ENCODE peak calls at places on chromosomes 3 and 15, in eight cellular contexts. One of them, this sample, is unnamed.

GRCh38 chr3:167437428-167438139 is 36.3 kb downstream of the SERPINI2 start:
- DNase-seq in HepG2: no peak
- DNase-seq in gastrocnemius medialis: no peak
- DNase-seq in IMR-90: no peak
- DNase-seq in ovary: no peak
- DNase-seq in GM12891: no peak
- DNase-seq in breast epithelium: no peak
- DNase-seq in spleen: no peak
- DNase-seq in this sample: no peak

GRCh38 chr15:68595761-68596160 is 17.0 kb downstream of the CORO2B start:
- DNase-seq in IMR-90: no peak
- DNase-seq in spleen: peak; percentile 41
- DNase-seq in ovary: no peak
- DNase-seq in breast epithelium: no peak
- DNase-seq in gastrocnemius medialis: no peak
- DNase-seq in GM12891: no peak
- DNase-seq in HepG2: no peak
- DNase-seq in this sample: no peak

GRCh38 chr3:138594150-138594934 is at the start of gene CEP70:
- DNase-seq in spleen: peak; percentile 97
- DNase-seq in gastrocnemius medialis: peak; percentile 94
- DNase-seq in HepG2: peak; percentile 94
- DNase-seq in breast epithelium: peak; percentile 94
- DNase-seq in GM12891: peak; percentile 53
- DNase-seq in IMR-90: peak; percentile 95
- DNase-seq in ovary: peak; percentile 96
- DNase-seq in this sample: peak; percentile 95

GRCh38 chr15:40955930-40956542 is 2.8 kb downstream of the CHAC1 start:
- DNase-seq in gastrocnemius medialis: peak; percentile 79
- DNase-seq in IMR-90: peak; percentile 29
- DNase-seq in spleen: peak; percentile 56
- DNase-seq in GM12891: no peak
- DNase-seq in ovary: no peak
- DNase-seq in HepG2: no peak
- DNase-seq in breast epithelium: no peak
- DNase-seq in this sample: peak; percentile 40

GRCh38 chr3:54321515-54321914 is 199.2 kb downstream of the CACNA2D3 start:
- DNase-seq in GM12891: no peak
- DNase-seq in breast epithelium: no peak
- DNase-seq in HepG2: no peak
- DNase-seq in spleen: no peak
- DNase-seq in IMR-90: no peak
- DNase-seq in gastrocnemius medialis: no peak
- DNase-seq in ovary: no peak
- DNase-seq in this sample: no peak

GRCh38 chr15:90131848-90132247 is 29.6 kb upstream of the IDH2 start:
- DNase-seq in spleen: peak; percentile 23
- DNase-seq in GM12891: no peak
- DNase-seq in gastrocnemius medialis: no peak
- DNase-seq in IMR-90: no peak
- DNase-seq in HepG2: no peak
- DNase-seq in ovary: no peak
- DNase-seq in breast epithelium: no peak
- DNase-seq in this sample: no peak

GRCh38 chr3:42900731-42901420 is 5.1 kb upstream of the ZNF662 start:
- DNase-seq in HepG2: no peak
- DNase-seq in breast epithelium: no peak
- DNase-seq in IMR-90: no peak
- DNase-seq in gastrocnemius medialis: no peak
- DNase-seq in spleen: no peak
- DNase-seq in GM12891: no peak
- DNase-seq in ovary: no peak
- DNase-seq in this sample: no peak

GRCh38 chr3:119690043-119690656 is 12.7 kb upstream of the CFAP91 start:
- DNase-seq in spleen: no peak
- DNase-seq in gastrocnemius medialis: no peak
- DNase-seq in GM12891: no peak
- DNase-seq in HepG2: peak; percentile 18
- DNase-seq in IMR-90: peak; percentile 49
- DNase-seq in breast epithelium: no peak
- DNase-seq in ovary: no peak
- DNase-seq in this sample: no peak

GRCh38 chr3:98901032-98901464 is 447 bp downstream of the DCBLD2 start:
- DNase-seq in spleen: peak; percentile 87
- DNase-seq in gastrocnemius medialis: peak; percentile 32
- DNase-seq in ovary: peak; percentile 47
- DNase-seq in IMR-90: peak; percentile 47
- DNase-seq in breast epithelium: peak; percentile 35
- DNase-seq in HepG2: peak; percentile 32
- DNase-seq in GM12891: peak; percentile 30
- DNase-seq in this sample: peak; percentile 39

GRCh38 chr3:49924683-49925082 is 4.9 kb downstream of the MON1A start:
- DNase-seq in breast epithelium: no peak
- DNase-seq in GM12891: no peak
- DNase-seq in HepG2: no peak
- DNase-seq in gastrocnemius medialis: peak; percentile 45
- DNase-seq in IMR-90: peak; percentile 91
- DNase-seq in spleen: no peak
- DNase-seq in ovary: no peak
- DNase-seq in this sample: no peak

GRCh38 chr3:142941373-142942123 is 21.9 kb downstream of the PAQR9 start:
- DNase-seq in breast epithelium: no peak
- DNase-seq in spleen: no peak
- DNase-seq in GM12891: no peak
- DNase-seq in gastrocnemius medialis: no peak
- DNase-seq in HepG2: peak; percentile 96
- DNase-seq in IMR-90: no peak
- DNase-seq in ovary: no peak
- DNase-seq in this sample: no peak
- TF ChIP-seq POLR2A in breast epithelium: no peak
- TF ChIP-seq POLR2A in spleen: no peak
- TF ChIP-seq POLR2A in GM12891: no peak
- TF ChIP-seq POLR2A in gastrocnemius medialis: no peak
- TF ChIP-seq POLR2A in HepG2: peak; percentile 44
- TF ChIP-seq POLR2A in IMR-90: no peak
- TF ChIP-seq POLR2A in ovary: no peak
- TF ChIP-seq POLR2A in this sample: no peak

DNA sequence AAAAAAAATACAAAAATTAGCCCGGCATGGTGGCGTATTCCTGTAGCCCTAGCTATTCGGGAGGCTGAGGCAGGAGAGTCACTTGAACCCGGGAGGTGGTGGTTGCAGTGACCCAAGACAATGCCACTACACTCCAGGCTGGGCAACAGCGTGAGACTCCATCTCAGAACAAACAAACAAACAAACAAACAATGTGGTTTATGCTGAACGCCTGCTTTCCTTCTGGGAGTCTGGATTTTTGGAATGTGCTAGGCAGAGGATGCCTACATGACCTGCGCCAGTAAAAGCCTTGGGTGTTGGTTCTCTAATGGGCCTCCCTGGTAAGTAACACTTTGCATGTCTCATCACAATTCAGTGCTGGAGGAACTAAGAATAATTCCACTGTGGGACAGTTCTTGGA is 43.5 kb downstream of the PCNP start:
- DNase-seq in spleen: no peak
- DNase-seq in breast epithelium: no peak
- DNase-seq in HepG2: no peak
- DNase-seq in IMR-90: no peak
- DNase-seq in ovary: no peak
- DNase-seq in GM12891: no peak
- DNase-seq in gastrocnemius medialis: no peak
- DNase-seq in this sample: no peak
- TF ChIP-seq POLR2A in spleen: no peak
- TF ChIP-seq POLR2A in breast epithelium: no peak
- TF ChIP-seq POLR2A in HepG2: no peak
- TF ChIP-seq POLR2A in IMR-90: no peak
- TF ChIP-seq POLR2A in ovary: no peak
- TF ChIP-seq POLR2A in GM12891: no peak
- TF ChIP-seq POLR2A in gastrocnemius medialis: no peak
- TF ChIP-seq POLR2A in this sample: no peak

GRCh38 chr3:11846281-11847034 is at the start of gene TAMM41:
- DNase-seq in spleen: peak; percentile 98
- DNase-seq in breast epithelium: peak; percentile 80
- DNase-seq in gastrocnemius medialis: peak; percentile 89
- DNase-seq in ovary: peak; percentile 86
- DNase-seq in GM12891: peak; percentile 78
- DNase-seq in IMR-90: peak; percentile 87
- DNase-seq in HepG2: peak; percentile 78
- DNase-seq in this sample: peak; percentile 87
- TF ChIP-seq POLR2A in spleen: no peak
- TF ChIP-seq POLR2A in breast epithelium: peak; percentile 14
- TF ChIP-seq POLR2A in gastrocnemius medialis: peak; percentile 44
- TF ChIP-seq POLR2A in ovary: peak; percentile 9
- TF ChIP-seq POLR2A in GM12891: peak; percentile 96
- TF ChIP-seq POLR2A in IMR-90: peak; percentile 49
- TF ChIP-seq POLR2A in HepG2: peak; percentile 97
- TF ChIP-seq POLR2A in this sample: peak; percentile 49

DNA sequence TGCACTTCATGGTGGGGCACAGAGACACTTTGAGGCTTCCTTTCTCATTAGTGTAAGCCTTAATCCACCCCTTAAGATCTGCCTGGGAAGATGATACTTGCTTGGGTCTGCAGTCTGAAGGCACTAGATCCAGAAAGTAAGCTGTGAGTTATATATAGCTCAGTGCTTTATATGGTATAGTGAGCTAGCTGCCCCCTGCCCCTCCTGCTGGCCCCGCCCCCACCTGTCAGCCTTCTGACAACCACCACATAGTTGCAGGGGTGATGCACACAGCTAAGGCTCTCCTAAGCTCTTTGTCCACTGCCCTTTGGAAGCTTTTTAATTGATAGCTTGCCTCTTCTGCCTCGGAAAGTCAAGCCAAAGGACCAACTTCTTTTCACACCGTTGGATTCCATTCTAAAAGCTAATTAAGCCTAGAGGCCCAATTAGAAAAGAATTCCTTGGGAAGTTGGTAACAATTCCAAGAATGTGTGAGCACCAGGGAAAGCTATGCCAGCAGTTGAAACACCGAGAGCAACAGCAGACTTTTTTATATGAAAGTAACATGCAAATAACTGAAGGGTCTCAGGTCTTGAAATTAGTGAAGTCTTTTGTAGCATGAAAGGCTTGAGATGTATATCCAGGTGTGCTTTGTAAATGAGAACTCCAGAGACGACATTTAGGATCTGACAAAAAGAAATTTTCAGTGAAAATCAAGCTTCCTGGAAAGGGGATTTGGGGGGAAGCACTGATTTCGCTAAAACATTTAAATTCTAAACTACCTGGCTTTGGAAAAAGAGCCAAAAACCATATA is 2.3 kb downstream of the TPM1 start:
- DNase-seq in HepG2: no peak
- DNase-seq in ovary: no peak
- DNase-seq in GM12891: no peak
- DNase-seq in spleen: no peak
- DNase-seq in gastrocnemius medialis: no peak
- DNase-seq in breast epithelium: no peak
- DNase-seq in IMR-90: peak; percentile 68
- DNase-seq in this sample: no peak
- TF ChIP-seq POLR2A in HepG2: no peak
- TF ChIP-seq POLR2A in ovary: no peak
- TF ChIP-seq POLR2A in GM12891: no peak
- TF ChIP-seq POLR2A in spleen: no peak
- TF ChIP-seq POLR2A in gastrocnemius medialis: no peak
- TF ChIP-seq POLR2A in breast epithelium: no peak
- TF ChIP-seq POLR2A in IMR-90: peak; percentile 81
- TF ChIP-seq POLR2A in this sample: no peak

GRCh38 chr15:23052522-23052921 is 13.2 kb upstream of the TUBGCP5 start:
- DNase-seq in HepG2: no peak
- DNase-seq in spleen: no peak
- DNase-seq in breast epithelium: no peak
- DNase-seq in gastrocnemius medialis: no peak
- DNase-seq in ovary: no peak
- DNase-seq in IMR-90: no peak
- DNase-seq in GM12891: no peak
- DNase-seq in this sample: no peak
- TF ChIP-seq POLR2A in HepG2: no peak
- TF ChIP-seq POLR2A in spleen: no peak
- TF ChIP-seq POLR2A in breast epithelium: no peak
- TF ChIP-seq POLR2A in gastrocnemius medialis: no peak
- TF ChIP-seq POLR2A in ovary: no peak
- TF ChIP-seq POLR2A in IMR-90: no peak
- TF ChIP-seq POLR2A in GM12891: no peak
- TF ChIP-seq POLR2A in this sample: no peak

DNA sequence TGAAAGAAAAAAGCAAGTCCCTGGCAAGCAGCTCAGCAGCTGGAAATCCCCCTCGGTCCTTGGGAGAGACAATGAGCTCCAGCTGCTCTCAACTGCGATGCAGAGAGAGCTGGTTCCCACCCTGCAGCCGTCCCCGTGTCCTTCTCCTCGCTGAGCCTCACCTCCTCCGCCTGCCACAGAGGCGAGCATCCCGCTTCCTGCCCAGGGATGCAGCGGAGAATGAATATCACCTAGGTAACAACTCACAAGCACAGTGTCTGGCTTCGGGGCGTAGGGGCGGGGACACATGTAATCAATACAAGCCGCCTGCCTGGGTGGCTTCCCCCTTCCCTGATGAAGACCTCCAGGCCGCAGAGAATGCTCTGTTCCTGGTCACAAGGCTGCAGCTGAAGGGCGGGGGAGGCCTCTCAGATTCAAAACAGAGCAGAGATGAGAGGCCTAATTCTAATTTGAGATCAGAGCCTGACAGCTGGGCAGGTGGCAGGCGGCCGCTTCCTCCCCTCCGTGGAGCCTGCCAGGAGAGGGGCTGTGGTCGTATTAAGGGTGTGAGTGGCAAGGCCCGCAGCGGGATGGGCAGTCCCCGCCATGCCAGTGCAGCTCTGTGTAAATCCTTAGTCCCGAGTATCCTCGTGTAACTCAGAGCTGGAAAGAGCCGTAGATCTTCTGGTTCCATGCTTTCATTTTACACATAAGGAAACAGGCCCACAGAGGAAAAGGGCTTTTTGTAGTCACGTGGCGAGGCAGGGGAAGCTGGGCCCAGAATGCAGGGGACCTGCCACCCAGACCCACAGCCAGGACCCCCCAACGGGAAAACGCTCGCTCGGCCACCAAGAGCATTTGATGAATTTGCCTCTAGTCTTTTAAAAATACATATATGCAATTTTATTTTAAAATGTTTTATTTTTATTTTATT is 24.3 kb downstream of the ZDHHC19 start:
- DNase-seq in HepG2: no peak
- DNase-seq in breast epithelium: no peak
- DNase-seq in GM12891: no peak
- DNase-seq in IMR-90: peak; percentile 22
- DNase-seq in ovary: peak; percentile 39
- DNase-seq in spleen: no peak
- DNase-seq in gastrocnemius medialis: peak; percentile 37
- DNase-seq in this sample: no peak
- TF ChIP-seq POLR2A in HepG2: no peak
- TF ChIP-seq POLR2A in breast epithelium: no peak
- TF ChIP-seq POLR2A in GM12891: no peak
- TF ChIP-seq POLR2A in IMR-90: no peak
- TF ChIP-seq POLR2A in ovary: no peak
- TF ChIP-seq POLR2A in spleen: no peak
- TF ChIP-seq POLR2A in gastrocnemius medialis: no peak
- TF ChIP-seq POLR2A in this sample: no peak

This sample was measured in prostate gland.